ENCODE peak calls at places on chromosomes 6 and 20, in nine cellular contexts. One of them, this sample, is unnamed.

GRCh38 chr6:53361549-53362031 is 12.8 kb upstream of the ELOVL5 start:
- DNase-seq in uterus: no peak
- DNase-seq in NB4: no peak
- DNase-seq in stomach: no peak
- DNase-seq in gastrocnemius medialis: no peak
- DNase-seq in IMR-90: peak; percentile 30
- DNase-seq in heart left ventricle: peak; percentile 56
- DNase-seq in right lobe of liver: no peak
- DNase-seq in A549: peak; percentile 27
- DNase-seq in this sample: no peak

GRCh38 chr6:14384175-14384949 is 266.8 kb downstream of the CD83 start:
- DNase-seq in uterus: no peak
- DNase-seq in IMR-90: no peak
- DNase-seq in A549: no peak
- DNase-seq in stomach: no peak
- DNase-seq in gastrocnemius medialis: no peak
- DNase-seq in heart left ventricle: no peak
- DNase-seq in right lobe of liver: no peak
- DNase-seq in NB4: no peak
- DNase-seq in this sample: no peak

GRCh38 chr6:141824258-141824795 is 308.4 kb upstream of the GJE1 start:
- DNase-seq in NB4: no peak
- DNase-seq in gastrocnemius medialis: no peak
- DNase-seq in stomach: no peak
- DNase-seq in heart left ventricle: no peak
- DNase-seq in IMR-90: no peak
- DNase-seq in A549: no peak
- DNase-seq in uterus: no peak
- DNase-seq in right lobe of liver: no peak
- DNase-seq in this sample: no peak

GRCh38 chr20:40080059-40080652 is 608.9 kb downstream of the MAFB start:
- DNase-seq in stomach: no peak
- DNase-seq in A549: no peak
- DNase-seq in right lobe of liver: no peak
- DNase-seq in gastrocnemius medialis: no peak
- DNase-seq in NB4: no peak
- DNase-seq in IMR-90: no peak
- DNase-seq in uterus: no peak
- DNase-seq in heart left ventricle: no peak
- DNase-seq in this sample: no peak

GRCh38 chr6:98016565-98016964 is 733.5 kb upstream of the MMS22L start:
- DNase-seq in heart left ventricle: no peak
- DNase-seq in A549: no peak
- DNase-seq in gastrocnemius medialis: no peak
- DNase-seq in right lobe of liver: no peak
- DNase-seq in IMR-90: no peak
- DNase-seq in stomach: no peak
- DNase-seq in uterus: no peak
- DNase-seq in NB4: no peak
- DNase-seq in this sample: no peak

GRCh38 chr6:18302561-18303439 is 38.5 kb upstream of the DEK start:
- DNase-seq in uterus: no peak
- DNase-seq in A549: peak; percentile 19
- DNase-seq in heart left ventricle: no peak
- DNase-seq in IMR-90: peak; percentile 12
- DNase-seq in NB4: peak; percentile 32
- DNase-seq in right lobe of liver: no peak
- DNase-seq in gastrocnemius medialis: no peak
- DNase-seq in stomach: no peak
- DNase-seq in this sample: no peak

GRCh38 chr20:61251529-61252393 is at the start of gene CDH4:
- DNase-seq in heart left ventricle: no peak
- DNase-seq in NB4: no peak
- DNase-seq in IMR-90: no peak
- DNase-seq in A549: peak; percentile 45
- DNase-seq in stomach: no peak
- DNase-seq in uterus: no peak
- DNase-seq in right lobe of liver: no peak
- DNase-seq in gastrocnemius medialis: no peak
- DNase-seq in this sample: no peak

GRCh38 chr6:2792330-2792729 is 27.1 kb downstream of the WRNIP1 start:
- DNase-seq in uterus: no peak
- DNase-seq in NB4: peak; percentile 38
- DNase-seq in A549: no peak
- DNase-seq in right lobe of liver: no peak
- DNase-seq in heart left ventricle: no peak
- DNase-seq in IMR-90: peak; percentile 50
- DNase-seq in stomach: no peak
- DNase-seq in gastrocnemius medialis: no peak
- DNase-seq in this sample: no peak

GRCh38 chr6:4459032-4459431 is 317.2 kb upstream of the CDYL start:
- DNase-seq in A549: peak; percentile 37
- DNase-seq in NB4: peak; percentile 67
- DNase-seq in uterus: no peak
- DNase-seq in gastrocnemius medialis: no peak
- DNase-seq in right lobe of liver: no peak
- DNase-seq in heart left ventricle: peak; percentile 40
- DNase-seq in stomach: no peak
- DNase-seq in IMR-90: peak; percentile 94
- DNase-seq in this sample: peak; percentile 21

GRCh38 chr6:36246511-36247268 is 23.2 kb upstream of the PNPLA1 start:
- DNase-seq in stomach: no peak
- DNase-seq in right lobe of liver: no peak
- DNase-seq in uterus: no peak
- DNase-seq in A549: no peak
- DNase-seq in gastrocnemius medialis: no peak
- DNase-seq in IMR-90: peak; percentile 31
- DNase-seq in heart left ventricle: no peak
- DNase-seq in NB4: peak; percentile 74
- DNase-seq in this sample: no peak

GRCh38 chr6:50862172-50862571 is 43.5 kb downstream of the TFAP2B start:
- DNase-seq in A549: no peak
- DNase-seq in IMR-90: no peak
- DNase-seq in heart left ventricle: no peak
- DNase-seq in gastrocnemius medialis: no peak
- DNase-seq in stomach: no peak
- DNase-seq in right lobe of liver: no peak
- DNase-seq in NB4: no peak
- DNase-seq in uterus: no peak
- DNase-seq in this sample: no peak

GRCh38 chr20:15075586-15075985 is 738.2 kb upstream of the FLRT3 start:
- DNase-seq in IMR-90: no peak
- DNase-seq in uterus: no peak
- DNase-seq in A549: no peak
- DNase-seq in stomach: no peak
- DNase-seq in gastrocnemius medialis: no peak
- DNase-seq in NB4: no peak
- DNase-seq in right lobe of liver: no peak
- DNase-seq in heart left ventricle: no peak
- DNase-seq in this sample: no peak

DNA sequence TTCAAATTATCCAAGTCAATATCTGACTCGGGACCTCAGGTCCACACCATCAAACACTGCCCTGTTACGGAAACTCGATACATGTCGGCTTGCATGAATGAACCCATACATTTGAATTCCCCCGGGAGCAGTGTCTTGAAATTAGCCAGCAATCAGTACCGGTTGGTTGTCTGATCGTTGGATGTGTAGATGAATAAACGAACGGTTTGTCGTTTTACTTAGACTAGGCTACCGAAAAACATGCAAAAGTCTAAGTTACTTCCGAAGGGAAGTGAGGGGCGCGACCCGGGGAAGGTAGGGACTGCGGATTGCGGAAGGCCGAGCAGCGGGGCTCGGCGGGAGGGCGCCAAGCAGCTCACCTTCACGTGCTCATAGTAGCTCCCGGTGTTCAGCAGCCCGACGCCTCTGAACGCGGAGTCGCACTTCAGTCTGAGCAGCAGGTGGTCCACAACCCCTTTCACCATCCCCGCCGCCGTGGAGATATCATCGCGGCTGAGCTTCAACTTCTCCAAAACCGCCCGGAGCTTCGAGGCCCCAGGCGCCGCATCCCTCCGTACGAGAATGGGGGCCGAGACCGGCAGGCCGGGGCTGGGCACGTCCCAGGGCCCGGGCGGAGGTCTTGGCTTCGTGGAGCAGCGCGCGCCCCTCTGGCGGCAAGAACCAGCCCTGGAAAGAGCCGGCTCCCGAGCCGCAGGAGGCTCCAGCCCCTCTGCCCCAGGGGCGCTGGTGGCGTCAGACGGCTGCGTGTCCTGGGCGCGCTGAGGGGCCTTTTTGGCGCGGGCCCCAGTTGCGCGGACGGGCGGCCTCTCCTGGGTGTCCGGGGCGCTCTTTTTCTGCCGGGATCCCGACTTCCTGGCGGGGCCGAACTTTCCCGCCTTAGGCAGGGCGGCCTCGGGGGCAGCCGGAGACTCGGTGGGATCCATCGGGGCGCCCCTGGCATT is 661 bp downstream of the CGAS start:
- DNase-seq in IMR-90: peak; percentile 43
- DNase-seq in uterus: peak; percentile 30
- DNase-seq in gastrocnemius medialis: no peak
- DNase-seq in stomach: peak; percentile 38
- DNase-seq in heart left ventricle: peak; percentile 41
- DNase-seq in NB4: peak; percentile 85
- DNase-seq in right lobe of liver: peak; percentile 58
- DNase-seq in A549: peak; percentile 58
- DNase-seq in this sample: no peak
- TF ChIP-seq POLR2A in IMR-90: no peak
- TF ChIP-seq POLR2A in uterus: no peak
- TF ChIP-seq POLR2A in gastrocnemius medialis: no peak
- TF ChIP-seq POLR2A in stomach: no peak
- TF ChIP-seq POLR2A in heart left ventricle: no peak
- TF ChIP-seq POLR2A in NB4: peak; percentile 37
- TF ChIP-seq POLR2A in right lobe of liver: no peak
- TF ChIP-seq POLR2A in A549: no peak
- TF ChIP-seq POLR2A in this sample: no peak

DNA sequence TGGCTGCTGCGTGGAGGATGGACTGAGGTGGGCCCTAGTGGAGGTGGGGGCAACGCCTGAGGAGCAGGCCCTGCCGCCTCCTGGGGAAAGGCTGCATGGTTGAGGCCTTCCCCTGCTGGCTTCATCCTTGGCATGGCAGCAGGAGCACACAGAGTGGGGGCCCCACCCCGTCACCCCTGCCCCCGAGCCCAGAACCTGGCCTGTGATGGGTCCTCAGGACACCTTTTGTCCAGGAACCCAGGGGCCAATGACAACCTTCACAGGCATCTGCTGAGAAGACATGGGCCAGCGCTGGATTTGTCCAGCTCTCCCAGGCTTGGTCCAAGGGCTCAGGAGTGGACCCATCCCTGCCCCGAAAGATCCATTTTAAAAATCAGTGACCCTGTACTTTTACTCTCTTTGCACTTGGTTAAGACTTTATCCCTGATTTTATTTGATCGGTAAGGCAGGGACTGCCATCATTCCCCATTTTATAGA is 575 bp upstream of the SLC17A9 start:
- DNase-seq in NB4: no peak
- DNase-seq in IMR-90: no peak
- DNase-seq in stomach: no peak
- DNase-seq in gastrocnemius medialis: no peak
- DNase-seq in heart left ventricle: no peak
- DNase-seq in right lobe of liver: no peak
- DNase-seq in uterus: no peak
- DNase-seq in A549: no peak
- DNase-seq in this sample: no peak
- H3K4me3 ChIP-seq in NB4: peak overlapping the region; percentile 66
- H3K4me3 ChIP-seq in IMR-90: peak overlapping the region; percentile 25
- H3K4me3 ChIP-seq in stomach: peak overlapping the region; percentile 48
- H3K4me3 ChIP-seq in gastrocnemius medialis: peak overlapping the region; percentile 52
- H3K4me3 ChIP-seq in heart left ventricle: peak overlapping the region; percentile 45
- H3K4me3 ChIP-seq in right lobe of liver: peak overlapping the region; percentile 60
- H3K4me3 ChIP-seq in uterus: no peak overlapping the region
- H3K4me3 ChIP-seq in A549: no peak overlapping the region
- H3K4me3 ChIP-seq in this sample: no peak overlapping the region

DNA sequence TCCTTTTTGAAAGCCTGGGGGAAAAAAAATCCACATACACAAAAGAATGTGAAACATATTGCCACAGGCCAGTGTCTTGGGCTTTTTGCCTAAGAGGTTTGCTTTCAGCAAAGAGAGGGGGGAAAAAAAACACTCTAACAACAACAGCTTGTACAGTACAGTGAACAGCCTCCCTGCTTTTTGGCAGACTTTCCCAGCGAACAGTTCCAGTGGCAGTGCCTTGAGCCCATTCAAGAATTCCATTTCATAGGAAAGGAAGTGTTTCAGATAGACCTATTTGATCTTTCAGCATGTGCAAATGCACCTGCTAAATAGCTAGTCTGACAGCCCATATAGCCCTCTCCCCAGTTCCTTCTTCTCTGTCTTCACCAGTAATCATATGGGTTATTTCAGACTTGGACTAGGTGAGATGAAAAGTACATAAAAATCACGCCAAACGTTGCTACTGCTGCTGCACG is 497 bp downstream of the ARHGAP18 start:
- DNase-seq in heart left ventricle: no peak
- DNase-seq in A549: no peak
- DNase-seq in IMR-90: peak; percentile 58
- DNase-seq in NB4: no peak
- DNase-seq in right lobe of liver: no peak
- DNase-seq in stomach: peak; percentile 38
- DNase-seq in uterus: no peak
- DNase-seq in gastrocnemius medialis: no peak
- DNase-seq in this sample: no peak
- TF ChIP-seq POLR2A in heart left ventricle: no peak
- TF ChIP-seq POLR2A in A549: no peak
- TF ChIP-seq POLR2A in IMR-90: no peak
- TF ChIP-seq POLR2A in NB4: no peak
- TF ChIP-seq POLR2A in right lobe of liver: no peak
- TF ChIP-seq POLR2A in stomach: no peak
- TF ChIP-seq POLR2A in uterus: no peak
- TF ChIP-seq POLR2A in gastrocnemius medialis: no peak
- TF ChIP-seq POLR2A in this sample: no peak

DNA sequence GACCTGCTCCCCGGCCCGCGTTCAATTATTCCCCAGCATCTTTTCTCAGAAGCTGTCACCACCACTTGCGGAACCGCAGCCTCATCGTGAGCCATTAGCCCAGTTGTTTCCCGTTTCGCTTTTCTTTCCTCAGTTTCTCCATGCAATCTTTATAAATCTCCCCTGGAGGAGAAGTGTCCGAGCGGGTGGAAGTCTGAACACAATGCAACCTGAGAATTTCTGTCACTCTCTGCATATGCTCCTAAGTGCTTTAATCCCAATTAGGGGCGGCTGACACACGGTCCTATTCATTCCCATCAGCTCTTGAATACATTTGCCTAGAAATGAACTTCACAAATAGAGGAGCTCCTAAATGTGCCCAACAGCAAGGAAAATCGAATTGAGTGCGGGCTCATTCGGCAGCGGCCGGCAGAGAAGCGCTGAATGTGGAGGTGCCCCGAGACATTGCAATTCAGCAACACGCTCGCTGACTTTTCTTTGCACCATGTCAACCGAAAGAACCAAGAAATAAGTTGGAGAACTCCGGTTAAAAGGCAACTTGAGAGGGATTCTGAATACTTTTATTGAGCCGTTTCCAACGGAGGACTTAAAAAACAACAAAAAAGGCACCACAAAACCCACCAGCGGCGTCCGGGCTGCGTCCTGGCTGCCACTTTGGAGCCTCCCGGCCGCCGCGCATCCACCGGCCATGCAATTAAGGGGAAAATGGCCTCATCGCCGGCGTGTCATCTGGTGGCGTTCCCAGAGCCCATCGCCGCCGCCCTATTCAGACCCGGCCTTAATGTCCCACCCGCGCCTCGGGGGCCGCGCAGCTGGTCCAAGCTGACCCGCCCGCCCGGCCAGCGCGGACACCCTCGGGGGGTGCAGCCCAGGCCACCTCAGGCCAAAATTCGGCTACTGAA is 3.9 kb upstream of the PRDM13 start:
- DNase-seq in uterus: no peak
- DNase-seq in right lobe of liver: no peak
- DNase-seq in stomach: no peak
- DNase-seq in IMR-90: no peak
- DNase-seq in NB4: no peak
- DNase-seq in gastrocnemius medialis: no peak
- DNase-seq in heart left ventricle: no peak
- DNase-seq in A549: no peak
- DNase-seq in this sample: no peak
- H3K4me3 ChIP-seq in uterus: peak overlapping the region; percentile 13
- H3K4me3 ChIP-seq in right lobe of liver: no peak overlapping the region
- H3K4me3 ChIP-seq in stomach: peak overlapping the region; percentile 29
- H3K4me3 ChIP-seq in IMR-90: no peak overlapping the region
- H3K4me3 ChIP-seq in NB4: no peak overlapping the region
- H3K4me3 ChIP-seq in gastrocnemius medialis: peak overlapping the region; percentile 63
- H3K4me3 ChIP-seq in heart left ventricle: peak overlapping the region; percentile 48
- H3K4me3 ChIP-seq in A549: peak overlapping the region; percentile 46
- H3K4me3 ChIP-seq in this sample: no peak overlapping the region